ENCODE peak calls at places on chromosomes 1 and 21, in four cellular contexts. F, T, A and S are unnamed samples.

GRCh38 chr1:66274634-66275033 is 259.3 kb upstream of the SGIP1 start:
- DNase-seq in F (no peak), T (no peak), A (no peak), S (no peak)

GRCh38 chr1:97243973-97244560 is 522.5 kb downstream of the PTBP2 start:
- DNase-seq in F (no peak), T (no peak), A (no peak), S (no peak)

GRCh38 chr1:199073166-199073565 is 434.3 kb downstream of the PTPRC start:
- DNase-seq in F (no peak), T (no peak), A (no peak), S (no peak)

GRCh38 chr1:211493865-211494653 is 2.1 kb upstream of the RD3 start:
- DNase-seq in F (no peak), T (no peak), A (no peak), S (no peak)

GRCh38 chr1:183319051-183319450 is 99.1 kb downstream of the NMNAT2 start:
- DNase-seq in F (no peak), T (no peak), A (no peak), S (no peak)

GRCh38 chr1:174788981-174789380 is 210.8 kb upstream of the CACYBP start:
- DNase-seq in F (no peak), T (no peak), A (no peak), S (no peak)

GRCh38 chr1:178537445-178538090 is 24.7 kb downstream of the TEX35 start:
- DNase-seq in F (no peak), T (no peak), A (no peak), S (no peak)

GRCh38 chr1:209685835-209686234 is 10.6 kb downstream of the G0S2 start:
- DNase-seq in F (no peak), T (no peak), A (no peak), S (no peak)

GRCh38 chr1:145967288-145967687 is 2.8 kb downstream of the POLR3GL start:
- DNase-seq in F (no peak), T (no peak), A (no peak), S (no peak)

GRCh38 chr1:9621032-9621431 is 30.5 kb upstream of the PIK3CD start:
- DNase-seq in F (no peak), T (no peak), A (no peak), S (no peak)

GRCh38 chr1:218209351-218209861 is 75.7 kb upstream of the RRP15 start:
- DNase-seq in F (no peak), T (no peak), A (no peak), S (peak)

GRCh38 chr1:6445062-6445763 is 20.6 kb downstream of the ESPN start:
- DNase-seq in F (no peak), T (no peak), A (no peak), S (no peak)

GRCh38 chr1:46403916-46404315 is 9.8 kb downstream of the FAAH start:
- DNase-seq in F (no peak), T (no peak), A (no peak), S (no peak)

GRCh38 chr1:189374816-189375215 is 1102.8 kb downstream of the BRINP3 start:
- DNase-seq in F (no peak), T (no peak), A (no peak), S (no peak)

GRCh38 chr1:59298710-59299346 is 1.9 kb downstream of the FGGY start:
- DNase-seq in F (no peak), T (no peak), A (no peak), S (no peak)

GRCh38 chr21:28066051-28066450 is 926.6 kb downstream of the LTN1 start:
- DNase-seq in F (no peak), T (no peak), A (no peak), S (no peak)

GRCh38 chr1:87642581-87643129 is 314.0 kb downstream of the LMO4 start:
- DNase-seq in F (no peak), T (no peak), A (no peak), S (no peak)

GRCh38 chr1:233081686-233082085 is 131.3 kb downstream of the NTPCR start:
- DNase-seq in F (no peak), T (no peak), A (no peak), S (no peak)

GRCh38 chr1:234256359-234256758 is 116.9 kb upstream of the COA6 start:
- DNase-seq in F (no peak), T (no peak), A (no peak), S (no peak)

GRCh38 chr1:26034504-26035202 is 11.3 kb downstream of the SLC30A2 start:
- DNase-seq in F (no peak), T (no peak), A (no peak), S (no peak)

GRCh38 chr1:26037904-26038303 is 8.0 kb downstream of the SLC30A2 start:
- DNase-seq in F (no peak), T (no peak), A (no peak), S (no peak)

GRCh38 chr1:26036756-26037281 is 9.1 kb downstream of the SLC30A2 start:
- DNase-seq in F (no peak), T (no peak), A (no peak), S (no peak)

GRCh38 chr1:26035203-26035958 is 10.5 kb downstream of the SLC30A2 start:
- DNase-seq in F (peak), T (peak), A (peak), S (peak)

DNA sequence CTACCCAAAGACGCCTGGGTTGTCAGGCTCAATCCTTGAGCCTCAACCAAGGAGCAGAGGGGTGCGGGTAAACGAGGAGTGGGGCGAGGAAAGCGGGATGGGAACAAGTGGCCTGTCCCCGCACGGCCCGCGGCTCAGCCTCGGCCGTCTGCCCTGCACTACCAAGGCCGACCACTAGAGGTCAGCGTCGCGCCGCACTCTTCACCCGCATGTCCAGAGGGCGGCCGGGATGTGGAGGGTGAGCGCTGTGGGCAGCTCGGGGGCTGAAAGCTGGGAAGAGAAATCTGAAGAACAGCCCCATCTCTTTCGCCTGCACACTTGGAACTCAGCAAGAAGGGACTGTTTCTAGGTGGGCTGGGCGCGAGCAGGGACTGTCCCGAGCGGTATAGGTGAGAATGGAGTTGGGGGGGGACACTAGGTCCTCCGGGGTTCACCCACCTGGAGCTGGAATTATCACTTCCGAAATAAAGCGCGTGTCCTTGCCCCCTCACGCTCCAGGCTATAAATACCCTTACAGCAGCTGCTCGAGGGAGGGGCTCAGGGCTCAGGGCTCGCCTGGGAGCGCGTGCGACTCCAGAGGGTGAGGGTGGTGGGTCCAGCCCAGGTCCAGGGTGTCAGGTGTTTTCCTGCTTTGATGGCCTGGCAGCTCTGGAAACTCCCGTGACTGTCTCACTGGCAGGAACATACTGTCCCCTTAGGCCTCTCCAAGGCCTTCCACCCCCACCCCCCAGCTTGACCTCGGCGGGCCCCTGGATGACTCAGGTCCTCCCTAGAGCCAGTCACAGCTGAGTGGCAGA is 9.8 kb downstream of the SLC30A2 start:
- DNase-seq in F (peak), T (peak), A (peak), S (peak)
- H3K27ac ChIP-seq in F (peak), T (peak), A (peak), S (peak)

GRCh38 chr1:15157524-15158399 is 4.2 kb downstream of the TMEM51 start:
- DNase-seq in F (no peak), T (no peak), A (no peak), S (no peak)
- H3K27ac ChIP-seq in F (peak), T (no peak), A (no peak), S (peak)

GRCh38 chr1:231929311-231929710 is 302.7 kb downstream of the DISC1 start:
- DNase-seq in F (no peak), T (no peak), A (no peak), S (no peak)
- H3K27ac ChIP-seq in F (no peak), T (peak), A (peak), S (no peak)

GRCh38 chr1:148334339-148335130 is 148.6 kb downstream of the PPIAL4G start:
- DNase-seq in F (peak), T (peak), A (peak), S (peak)
- H3K27ac ChIP-seq in F (peak), T (peak), A (peak), S (peak)

DNA sequence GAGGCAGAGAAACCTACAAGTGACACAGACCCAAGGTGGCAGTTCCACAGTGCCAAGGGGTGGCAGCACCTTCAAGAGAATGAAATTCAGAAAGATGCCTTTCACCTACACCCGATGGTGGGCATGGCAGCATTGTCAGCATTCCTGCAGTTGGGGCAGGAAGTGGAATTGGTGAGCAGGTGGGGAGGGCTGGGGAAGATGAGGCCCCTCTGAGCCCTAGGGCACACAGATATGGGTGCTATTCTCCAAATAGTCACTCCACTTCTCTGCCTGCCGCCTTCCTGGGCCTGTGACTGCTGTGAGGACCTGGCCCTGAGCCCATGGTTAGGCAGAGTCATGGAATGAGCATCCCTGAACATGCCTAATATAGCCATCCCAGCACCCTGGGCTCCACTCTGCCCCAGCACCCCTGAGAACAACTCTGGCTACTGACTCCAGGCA is 8.3 kb downstream of the SHISA4 start:
- DNase-seq in F (no peak), T (peak), A (peak), S (no peak)
- H3K27ac ChIP-seq in F (peak), T (peak), A (peak), S (no peak)